ENCODE peak calls at places on chromosomes 3 and 15, in eight cellular contexts. I is coronary artery, M is epithelial cell of esophagus, Z is IMR-90, Q is GM06990, T is fibroblast of lung, K is psoas muscle, L is BJ. D is an unnamed sample.

GRCh38 chr3:14480207-14481017 is 59.7 kb downstream of the GRIP2 start:
- DNase-seq in Q (no peak), K (no peak), T (no peak), Z (peak; percentile 94), I (no peak), L (no peak), M (peak; percentile 93), D (no peak)

GRCh38 chr15:62847900-62848489 is 194.6 kb upstream of the TPM1 start:
- DNase-seq in Z (peak; percentile 54), L (no peak), Q (no peak), M (peak; percentile 65), K (peak; percentile 75), I (no peak), T (peak; percentile 59), D (no peak)

GRCh38 chr15:79370716-79371115 is 59.8 kb downstream of the TMED3 start:
- DNase-seq in K (no peak), L (peak; percentile 11), I (no peak), M (no peak), Z (peak; percentile 83), Q (no peak), T (peak; percentile 28), D (no peak)

GRCh38 chr3:188742755-188743549 is 428.8 kb upstream of the TPRG1 start:
- DNase-seq in Z (no peak), T (no peak), I (no peak), Q (no peak), K (no peak), M (no peak), L (no peak), D (no peak)

GRCh38 chr15:98003976-98004375 is 43.5 kb downstream of the ARRDC4 start:
- DNase-seq in K (no peak), I (no peak), L (no peak), T (no peak), M (peak; percentile 95), Q (no peak), Z (no peak), D (no peak)

GRCh38 chr3:121956363-121956762 is 62.2 kb downstream of the SLC15A2 start:
- DNase-seq in K (no peak), I (no peak), Z (no peak), M (no peak), L (no peak), Q (no peak), T (no peak), D (no peak)

GRCh38 chr15:52040167-52040900 is 21.3 kb downstream of the MAPK6 start:
- DNase-seq in I (no peak), L (no peak), T (peak; percentile 52), M (no peak), Q (no peak), Z (peak; percentile 54), K (no peak), D (no peak)

GRCh38 chr3:98784666-98785600 is 21.8 kb downstream of the ST3GAL6 start:
- DNase-seq in K (no peak), Z (peak; percentile 94), Q (no peak), L (peak; percentile 44), I (no peak), M (peak; percentile 76), T (peak; percentile 88), D (no peak)

GRCh38 chr3:78287085-78287484 is 1247.2 kb downstream of the ROBO2 start:
- DNase-seq in Z (peak; percentile 29), T (no peak), M (no peak), Q (no peak), L (no peak), I (no peak), K (no peak), D (no peak)

GRCh38 chr3:39542588-39542988 is 75.1 kb downstream of the MOBP start:
- DNase-seq in T (no peak), L (no peak), Q (peak; percentile 13), M (no peak), Z (no peak), I (no peak), K (no peak), D (no peak)

GRCh38 chr3:114121996-114122709 is 56.7 kb downstream of the DRD3 start:
- DNase-seq in T (peak; percentile 78), Q (no peak), Z (peak; percentile 68), L (peak; percentile 5), K (no peak), M (peak; percentile 34), I (no peak), D (no peak)

GRCh38 chr15:70632981-70633380 is 130.4 kb downstream of the UACA start:
- DNase-seq in Q (no peak), I (no peak), T (no peak), Z (no peak), K (no peak), M (peak; percentile 5), L (no peak), D (no peak)

GRCh38 chr3:69865920-69866679 is 126.8 kb downstream of the MITF start:
- DNase-seq in Z (peak; percentile 23), M (peak; percentile 65), Q (no peak), I (no peak), K (no peak), L (no peak), T (peak; percentile 12), D (no peak)

GRCh38 chr3:151290673-151291072 is 12.3 kb upstream of the P2RY14 start:
- DNase-seq in Q (no peak), K (no peak), L (no peak), I (no peak), M (peak; percentile 39), Z (peak; percentile 66), T (peak; percentile 74), D (no peak)

GRCh38 chr3:159165972-159166371 is 364.1 kb downstream of the MFSD1 start:
- DNase-seq in T (no peak), I (no peak), Q (no peak), K (no peak), M (no peak), L (no peak), Z (no peak), D (no peak)

GRCh38 chr3:97863775-97864174 is 42.0 kb downstream of the CRYBG3 start:
- DNase-seq in T (no peak), M (no peak), L (no peak), I (no peak), Z (no peak), K (no peak), Q (no peak), D (no peak)

GRCh38 chr15:43118829-43119228 is 13.0 kb upstream of the UBR1 start:
- DNase-seq in T (no peak), Q (no peak), I (no peak), M (no peak), L (no peak), Z (no peak), K (no peak), D (no peak)

GRCh38 chr3:142027295-142027694 is 122.0 kb downstream of the TFDP2 start:
- DNase-seq in Q (no peak), M (no peak), L (no peak), I (no peak), Z (no peak), T (peak; percentile 18), K (no peak), D (no peak)

GRCh38 chr3:142021127-142021526 is 128.2 kb downstream of the TFDP2 start:
- DNase-seq in Q (no peak), M (no peak), T (no peak), K (no peak), I (no peak), Z (no peak), L (no peak), D (no peak)

GRCh38 chr3:142019794-142020320 is 129.5 kb downstream of the TFDP2 start:
- DNase-seq in L (no peak), T (no peak), Q (peak; percentile 65), M (peak; percentile 43), I (no peak), K (no peak), Z (peak; percentile 41), D (no peak)

GRCh38 chr3:142026333-142026732 is 123.0 kb downstream of the TFDP2 start:
- DNase-seq in M (no peak), K (no peak), Z (no peak), I (no peak), L (no peak), T (no peak), Q (no peak), D (no peak)

DNA sequence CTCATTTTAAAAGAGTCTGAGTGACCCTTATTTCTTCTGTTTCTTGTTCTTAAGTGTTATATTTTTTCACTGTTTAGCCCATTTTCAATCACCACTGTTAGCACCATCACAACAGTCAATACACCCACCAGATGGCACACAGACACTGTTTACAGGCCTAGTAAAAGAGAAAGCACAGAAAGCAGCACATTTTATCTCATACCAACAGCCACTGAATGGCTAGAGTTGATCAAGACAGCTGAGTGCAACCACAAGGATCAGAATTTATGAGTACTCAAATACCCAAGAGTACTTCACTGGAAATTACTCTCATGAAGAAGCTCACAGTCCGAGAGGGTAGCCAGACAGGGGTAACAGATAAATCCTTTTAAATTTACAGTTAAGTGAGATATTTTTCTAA is 127.0 kb downstream of the TFDP2 start:
- DNase-seq in L (no peak), T (peak; percentile 23), I (no peak), M (no peak), K (no peak), Q (no peak), Z (no peak), D (no peak)
- TF ChIP-seq CTCF in L (peak; percentile 20), T (no peak), I (no peak), M (no peak), K (peak; percentile 18), Q (peak; percentile 34), Z (no peak), D (peak; percentile 27)

GRCh38 chr15:23854535-23855252 is 167.6 kb upstream of the NDN start:
- DNase-seq in M (no peak), Q (no peak), T (peak; percentile 10), K (no peak), I (no peak), L (no peak), Z (no peak), D (no peak)
- TF ChIP-seq CTCF in M (no peak), Q (no peak), T (no peak), K (no peak), I (no peak), L (no peak), Z (no peak), D (no peak)

GRCh38 chr15:25800761-25801515 is 62.2 kb downstream of the ATP10A start:
- DNase-seq in T (no peak), K (no peak), M (no peak), I (peak; percentile 68), Z (no peak), Q (no peak), L (no peak), D (no peak)
- TF ChIP-seq CTCF in T (no peak), K (no peak), M (no peak), I (no peak), Z (no peak), Q (no peak), L (no peak), D (no peak)

DNA sequence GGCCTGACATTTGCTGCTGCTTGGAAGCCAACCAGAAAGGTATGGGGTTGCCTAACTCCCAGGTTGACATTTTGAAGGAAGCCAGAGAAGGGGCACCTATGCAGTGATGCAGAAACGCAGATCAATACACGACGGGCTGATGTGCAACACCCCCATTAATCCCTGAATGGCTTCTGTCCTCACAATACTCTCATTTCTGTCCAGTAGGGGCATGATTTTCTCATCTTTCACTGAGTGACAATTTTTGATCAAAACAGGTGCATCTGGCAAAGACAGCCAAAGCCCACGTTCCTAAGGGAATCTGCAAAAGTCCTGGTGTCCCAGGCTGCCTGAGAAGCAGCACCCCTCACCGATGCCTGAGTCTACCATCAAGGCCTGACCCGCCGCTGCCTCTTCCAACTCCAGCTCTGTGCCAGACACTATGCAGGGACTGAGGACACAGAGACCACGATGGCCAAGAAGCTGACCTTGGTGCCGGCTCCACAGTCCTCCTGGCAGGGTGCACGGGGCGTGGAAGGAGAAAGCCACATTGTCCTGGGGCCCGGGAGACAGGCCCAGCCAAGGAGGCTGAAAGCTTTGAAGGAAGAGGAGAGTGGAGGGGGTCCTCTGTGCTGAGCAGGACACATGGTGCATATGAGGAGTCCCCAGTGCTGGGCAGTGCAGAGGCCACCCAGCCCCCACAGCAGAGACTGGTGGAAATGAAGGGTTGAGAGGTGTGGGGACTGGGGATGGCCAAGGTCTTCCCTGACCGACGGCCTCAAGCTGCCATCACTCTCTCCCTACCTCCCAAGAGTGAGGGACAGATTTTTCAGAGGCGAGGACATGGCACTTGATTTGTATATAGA is 159.6 kb downstream of the NUP210 start:
- DNase-seq in Q (no peak), T (no peak), Z (no peak), K (no peak), M (no peak), I (no peak), L (no peak), D (no peak)
- TF ChIP-seq CTCF in Q (peak; percentile 21), T (no peak), Z (no peak), K (no peak), M (no peak), I (no peak), L (peak; percentile 1), D (peak; percentile 58)